ENCODE peak calls at places on chromosomes 6 and 20, in six cellular contexts. E is fibroblast of lung, P is astrocyte of the cerebellum, R is coronary artery, S is fibroblast of mammary gland, I is HepG2. A is an unnamed sample.

GRCh38 chr20:5691918-5692618 is 58.1 kb upstream of the SHLD1 start:
- DNase-seq in E (no peak), P (no peak), R (no peak), S (no peak), I (peak), A (no peak)

GRCh38 chr20:5947276-5947675 is 3.1 kb downstream of the TRMT6 start:
- DNase-seq in E (no peak), P (no peak), R (no peak), S (peak), I (no peak), A (no peak)

GRCh38 chr20:62239278-62239879 is 1.1 kb downstream of the OSBPL2 start:
- DNase-seq in E (no peak), P (no peak), R (no peak), S (peak), I (no peak), A (no peak)

GRCh38 chr6:81735756-81736380 is 16.6 kb downstream of the TENT5A start:
- DNase-seq in E (no peak), P (no peak), R (no peak), S (peak), I (no peak), A (no peak)

GRCh38 chr20:5474646-5475550 is 158.1 kb upstream of the PROKR2 start:
- DNase-seq in E (no peak), P (no peak), R (no peak), S (no peak), I (no peak), A (no peak)

GRCh38 chr6:33914519-33915120 is 110.8 kb upstream of the MLN start:
- DNase-seq in E (no peak), P (no peak), R (no peak), S (no peak), I (no peak), A (no peak)

GRCh38 chr20:51237790-51238189 is 214.9 kb upstream of the KCNG1 start:
- DNase-seq in E (no peak), P (no peak), R (no peak), S (no peak), I (no peak), A (no peak)

GRCh38 chr20:8549192-8549591 is 417.1 kb downstream of the PLCB1 start:
- DNase-seq in E (no peak), P (no peak), R (no peak), S (no peak), I (no peak), A (no peak)

GRCh38 chr20:4170621-4171537 is 155.5 kb upstream of the RNF24 start:
- DNase-seq in E (no peak), P (no peak), R (no peak), S (no peak), I (no peak), A (no peak)

GRCh38 chr6:8064638-8065518 is 689 bp upstream of the BLOC1S5 start:
- DNase-seq in E (no peak), P (no peak), R (no peak), S (no peak), I (peak), A (no peak)

GRCh38 chr6:43505718-43506117 is 4.4 kb downstream of the LRRC73 start:
- DNase-seq in E (no peak), P (no peak), R (no peak), S (no peak), I (no peak), A (no peak)
- TF ChIP-seq CTCF in E (no peak), P (no peak), R (no peak), S (no peak), I (peak), A (no peak)

GRCh38 chr6:37218061-37218460 is 39.5 kb upstream of the TBC1D22B start:
- DNase-seq in E (no peak), P (no peak), R (no peak), S (no peak), I (no peak), A (no peak)
- TF ChIP-seq CTCF in E (no peak), P (no peak), R (no peak), S (no peak), I (no peak), A (no peak)

GRCh38 chr6:49336514-49337131 is 126.4 kb downstream of the MMUT start:
- DNase-seq in E (peak), P (no peak), R (no peak), S (no peak), I (no peak), A (no peak)

GRCh38 chr6:49339096-49339495 is 124.0 kb downstream of the MMUT start:
- DNase-seq in E (no peak), P (no peak), R (no peak), S (no peak), I (no peak), A (no peak)

GRCh38 chr6:49342410-49342809 is 120.6 kb downstream of the MMUT start:
- DNase-seq in E (no peak), P (no peak), R (no peak), S (no peak), I (no peak), A (no peak)

DNA sequence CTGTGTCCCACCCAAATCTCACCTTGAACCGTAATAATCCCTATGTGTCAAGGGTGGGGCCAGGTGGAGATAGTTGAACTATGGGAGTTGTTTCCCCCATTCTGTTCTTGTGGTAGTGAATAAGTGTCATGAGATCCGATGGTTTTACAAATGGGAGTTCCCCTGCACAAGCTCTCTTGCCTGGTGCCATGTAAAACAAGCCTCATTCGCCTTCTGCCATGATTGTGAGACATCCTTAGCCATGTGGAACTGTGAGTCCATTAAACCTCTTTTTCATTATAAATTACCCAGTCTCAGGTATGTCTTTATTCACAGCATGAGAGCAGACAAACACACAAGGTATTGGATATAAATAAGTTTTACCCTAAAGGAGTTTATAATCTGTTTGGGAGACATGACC is 121.2 kb downstream of the MMUT start:
- DNase-seq in E (no peak), P (no peak), R (no peak), S (no peak), I (no peak), A (no peak)
- TF ChIP-seq CTCF in E (no peak), P (no peak), R (no peak), S (no peak), I (no peak), A (no peak)

GRCh38 chr6:127515234-127515793 is 3.8 kb downstream of the MTCL3 start:
- DNase-seq in E (peak), P (no peak), R (no peak), S (peak), I (no peak), A (no peak)

GRCh38 chr6:127516676-127517273 is 2.4 kb downstream of the MTCL3 start:
- DNase-seq in E (peak), P (peak), R (no peak), S (peak), I (peak), A (no peak)

GRCh38 chr6:127513425-127513824 is 5.7 kb downstream of the MTCL3 start:
- DNase-seq in E (no peak), P (no peak), R (no peak), S (no peak), I (no peak), A (no peak)

GRCh38 chr6:127515794-127516675 is 3.1 kb downstream of the MTCL3 start:
- DNase-seq in E (peak), P (peak), R (no peak), S (peak), I (no peak), A (peak)

GRCh38 chr6:127514396-127515227 is 4.5 kb downstream of the MTCL3 start:
- DNase-seq in E (peak), P (peak), R (no peak), S (peak), I (no peak), A (no peak)
- TF ChIP-seq CTCF in E (no peak), P (no peak), R (no peak), S (no peak), I (no peak), A (no peak)

GRCh38 chr6:98041072-98041471 is 758.1 kb upstream of the MMS22L start:
- DNase-seq in E (no peak), P (no peak), R (no peak), S (no peak), I (no peak), A (no peak)

GRCh38 chr6:98037571-98037970 is 754.6 kb upstream of the MMS22L start:
- DNase-seq in E (no peak), P (no peak), R (no peak), S (no peak), I (no peak), A (no peak)

GRCh38 chr6:98039443-98039842 is 756.4 kb upstream of the MMS22L start:
- DNase-seq in E (no peak), P (no peak), R (no peak), S (no peak), I (no peak), A (no peak)

GRCh38 chr6:98041921-98042320 is 758.9 kb upstream of the MMS22L start:
- DNase-seq in E (no peak), P (no peak), R (no peak), S (no peak), I (no peak), A (no peak)

DNA sequence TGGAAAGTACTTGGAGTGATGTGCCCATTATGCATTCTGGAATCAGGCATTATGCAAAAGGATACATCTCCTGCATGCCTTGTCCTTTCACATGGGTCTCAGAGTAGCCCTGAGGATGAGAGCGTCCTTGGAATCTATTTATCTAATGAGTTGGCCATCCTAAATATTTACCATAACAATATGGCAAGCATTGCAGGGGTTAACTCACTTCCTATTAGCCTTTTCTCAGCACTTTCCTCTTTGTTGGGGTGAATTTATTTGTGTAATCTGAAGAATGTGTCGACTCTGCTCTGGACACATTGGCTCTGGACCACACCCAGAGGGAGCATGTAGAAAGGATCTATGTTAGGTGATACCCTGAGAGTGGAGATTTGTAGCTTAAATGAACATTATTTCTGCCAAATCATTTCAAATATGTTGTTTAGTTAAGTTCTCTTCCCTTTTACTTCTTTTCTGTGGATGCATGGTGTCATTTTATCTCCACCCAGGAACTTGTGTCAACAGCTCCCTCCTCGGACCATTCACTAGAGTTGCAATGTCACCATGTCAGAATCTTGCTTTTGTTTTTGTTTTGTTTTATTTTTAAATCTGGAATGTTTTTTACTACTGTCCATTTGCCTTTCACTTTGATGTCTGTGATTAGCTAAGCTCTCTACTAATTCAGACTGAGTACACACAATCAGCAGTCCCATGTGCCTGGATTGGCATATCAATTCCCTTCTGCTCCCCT is 757.0 kb upstream of the MMS22L start:
- DNase-seq in E (peak), P (no peak), R (no peak), S (peak), I (no peak), A (no peak)
- TF ChIP-seq CTCF in E (no peak), P (peak), R (no peak), S (peak), I (no peak), A (peak)

GRCh38 chr20:43191946-43192847 is 2.5 kb upstream of the PTPRT start:
- DNase-seq in E (no peak), P (no peak), R (no peak), S (no peak), I (peak), A (no peak)
- TF ChIP-seq CTCF in E (peak), P (peak), R (no peak), S (peak), I (peak), A (peak)

GRCh38 chr6:10441004-10441654 is 26.3 kb upstream of the TFAP2A start:
- DNase-seq in E (peak), P (peak), R (no peak), S (peak), I (peak), A (no peak)
- TF ChIP-seq CTCF in E (no peak), P (no peak), R (no peak), S (no peak), I (peak), A (peak)

GRCh38 chr6:154937306-154938244 is 57.5 kb upstream of the TIAM2 start:
- DNase-seq in E (peak), P (peak), R (no peak), S (peak), I (no peak), A (no peak)
- TF ChIP-seq CTCF in E (no peak), P (peak), R (no peak), S (no peak), I (peak), A (no peak)

A was measured in chondrocyte.